ENCODE peak calls at places on chromosomes 4 and X, in six cellular contexts. V, J, Z, I, A and R are unnamed samples.

GRCh38 chr4:54359919-54360650 is 131.0 kb downstream of the PDGFRA start:
- ATAC-seq in V (no peak), A (no peak), J (no peak), Z (no peak), I (no peak), R (no peak)

GRCh38 chr4:77193046-77193445 is 36.0 kb downstream of the CCNG2 start:
- ATAC-seq in Z (no peak), V (no peak), I (no peak), A (no peak), J (no peak), R (no peak)

GRCh38 chr4:89411539-89411938 is 103.9 kb upstream of the GPRIN3 start:
- ATAC-seq in A (no peak), I (peak), J (no peak), Z (no peak), V (no peak), R (no peak)

GRCh38 chr4:87249620-87250019 is 29.2 kb upstream of the KLHL8 start:
- ATAC-seq in A (no peak), Z (no peak), V (no peak), J (no peak), I (no peak), R (no peak)

GRCh38 chr4:56147371-56147770 is 198.6 kb downstream of the CEP135 start:
- ATAC-seq in Z (no peak), A (no peak), J (no peak), I (no peak), V (no peak), R (no peak)

GRCh38 chr4:5224340-5224739 is 173.1 kb downstream of the STK32B start:
- ATAC-seq in A (no peak), J (no peak), V (no peak), I (no peak), Z (no peak), R (no peak)

GRCh38 chr4:113435893-113436292 is 325.6 kb downstream of the CAMK2D start:
- ATAC-seq in Z (peak), A (no peak), I (peak), V (no peak), J (no peak), R (peak)

GRCh38 chr4:2714071-2714770 is 41.9 kb downstream of the TNIP2 start:
- ATAC-seq in J (peak), Z (no peak), A (peak), I (peak), V (peak), R (peak)

GRCh38 chrX:149916745-149917392 is 12.5 kb upstream of the HSFX4 start:
- ATAC-seq in Z (no peak), A (no peak), I (no peak), V (peak), J (no peak), R (peak)

GRCh38 chr4:13325744-13326143 is 158.4 kb downstream of the RAB28 start:
- ATAC-seq in A (no peak), J (no peak), V (no peak), I (peak), Z (no peak), R (no peak)

GRCh38 chrX:154064637-154065435 is 32.7 kb downstream of the MECP2 start:
- ATAC-seq in I (peak), A (no peak), Z (no peak), V (no peak), J (no peak), R (no peak)

GRCh38 chr4:48429709-48430474 is 53.3 kb upstream of the SLC10A4 start:
- ATAC-seq in A (no peak), I (no peak), V (no peak), Z (no peak), J (no peak), R (no peak)

GRCh38 chr4:32506067-32506466 is 1785.9 kb downstream of the PCDH7 start:
- ATAC-seq in J (no peak), A (peak), V (no peak), I (no peak), Z (no peak), R (no peak)